ENCODE peak calls at places on chromosomes 1 and 21, in seven cellular contexts. N is trophoblast cell, W is neuronal stem cell, F is H9, H is H1, X is IMR-90, Y is mesenchymal stem cell. S is an unnamed sample.

GRCh38 chr1:57010511-57010910 is 44.7 kb upstream of the C8B start:
- DNase-seq in N (no peak), W (no peak), F (no peak), H (no peak), X (no peak), Y (no peak), S (peak)

GRCh38 chr21:32991299-32991850 is 34.4 kb upstream of the OLIG2 start:
- DNase-seq in N (no peak), W (peak), F (no peak), H (no peak), X (no peak), Y (no peak), S (no peak)

GRCh38 chr1:114152211-114153050 is 1.2 kb downstream of the SYT6 start:
- DNase-seq in N (peak), W (no peak), F (no peak), H (peak), X (peak), Y (peak), S (peak)

GRCh38 chr1:179706339-179706941 is 36.7 kb upstream of the FAM163A start:
- DNase-seq in N (peak), W (peak), F (peak), H (peak), X (peak), Y (peak), S (peak)

GRCh38 chr1:98315309-98315708 is 346.2 kb upstream of the SNX7 start:
- DNase-seq in N (no peak), W (no peak), F (no peak), H (no peak), X (peak), Y (peak), S (no peak)

GRCh38 chr1:115301438-115302020 is 36.5 kb downstream of the NGF start:
- DNase-seq in N (no peak), W (no peak), F (no peak), H (no peak), X (no peak), Y (no peak), S (no peak)

GRCh38 chr1:10283318-10283984 is 73.1 kb downstream of the KIF1B start:
- DNase-seq in N (peak), W (no peak), F (no peak), H (no peak), X (no peak), Y (no peak), S (peak)

GRCh38 chr1:26721669-26722355 is 26.0 kb downstream of the ARID1A start:
- DNase-seq in N (no peak), W (no peak), F (no peak), H (no peak), X (no peak), Y (no peak), S (no peak)

GRCh38 chr1:67831850-67832513 is 1.3 kb downstream of the GNG12 start:
- DNase-seq in N (peak), W (peak), F (no peak), H (no peak), X (peak), Y (peak), S (peak)

GRCh38 chr1:232622981-232623380 is 7.0 kb downstream of the SIPA1L2 start:
- DNase-seq in N (peak), W (no peak), F (peak), H (no peak), X (no peak), Y (peak), S (peak)

GRCh38 chr1:3924871-3925655 is 25.0 kb upstream of the C1orf174 start:
- DNase-seq in N (peak), W (no peak), F (no peak), H (no peak), X (peak), Y (no peak), S (no peak)

GRCh38 chr1:4655674-4656532 is 1.5 kb downstream of the AJAP1 start:
- DNase-seq in N (peak), W (peak), F (peak), H (peak), X (no peak), Y (no peak), S (peak)

GRCh38 chr1:30518186-30518585 is 205.2 kb downstream of the MATN1 start:
- DNase-seq in N (no peak), W (no peak), F (no peak), H (peak), X (no peak), Y (no peak), S (no peak)

GRCh38 chr1:18191037-18191867 is 83.7 kb downstream of the IGSF21 start:
- DNase-seq in N (no peak), W (no peak), F (no peak), H (no peak), X (no peak), Y (no peak), S (no peak)

GRCh38 chr1:177969109-177969508 is 749 bp downstream of the SEC16B start:
- DNase-seq in N (no peak), W (no peak), F (no peak), H (no peak), X (no peak), Y (no peak), S (no peak)

GRCh38 chr21:38661296-38662223 is 144.2 kb upstream of the ETS2 start:
- DNase-seq in N (peak), W (no peak), F (peak), H (peak), X (peak), Y (peak), S (peak)

GRCh38 chr1:238649200-238649599 is 737.2 kb upstream of the CHRM3 start:
- DNase-seq in N (no peak), W (no peak), F (no peak), H (no peak), X (no peak), Y (no peak), S (peak)

GRCh38 chr1:205172729-205173366 is 38.7 kb downstream of the DSTYK start:
- DNase-seq in N (no peak), W (no peak), F (no peak), H (no peak), X (peak), Y (peak), S (no peak)

GRCh38 chr1:226602186-226603029 is 53.8 kb downstream of the STUM start:
- DNase-seq in N (peak), W (no peak), F (no peak), H (no peak), X (peak), Y (peak), S (no peak)

GRCh38 chr1:183734600-183735036 is 70.3 kb upstream of the RGL1 start:
- DNase-seq in N (peak), W (peak), F (no peak), H (no peak), X (peak), Y (peak), S (peak)

GRCh38 chr21:32613436-32614043 is 1.4 kb upstream of the CFAP298 start:
- DNase-seq in N (no peak), W (no peak), F (no peak), H (no peak), X (no peak), Y (no peak), S (no peak)

GRCh38 chr1:109254621-109255096 is 5.3 kb downstream of the CELSR2 start:
- DNase-seq in N (no peak), W (no peak), F (no peak), H (no peak), X (no peak), Y (no peak), S (peak)

GRCh38 chr1:30008998-30009657 is 714.3 kb downstream of the MATN1 start:
- DNase-seq in N (no peak), W (no peak), F (peak), H (no peak), X (no peak), Y (no peak), S (peak)

GRCh38 chr21:18772404-18772803 is 368.8 kb upstream of the TMPRSS15 start:
- DNase-seq in N (peak), W (no peak), F (no peak), H (no peak), X (no peak), Y (no peak), S (no peak)

GRCh38 chr1:80657707-80658106 is 1143.0 kb upstream of the ADGRL2 start:
- DNase-seq in N (no peak), W (peak), F (no peak), H (no peak), X (no peak), Y (no peak), S (peak)

GRCh38 chr1:200302192-200302892 is 107.5 kb downstream of the ZNF281 start:
- DNase-seq in N (peak), W (no peak), F (peak), H (peak), X (peak), Y (peak), S (peak)

GRCh38 chr1:56199060-56199459 is 380.3 kb downstream of the PLPP3 start:
- DNase-seq in N (no peak), W (no peak), F (no peak), H (no peak), X (no peak), Y (no peak), S (no peak)

GRCh38 chr1:34163792-34164509 is 1.1 kb downstream of the CSMD2 start:
- DNase-seq in N (no peak), W (peak), F (peak), H (peak), X (no peak), Y (no peak), S (peak)

DNA sequence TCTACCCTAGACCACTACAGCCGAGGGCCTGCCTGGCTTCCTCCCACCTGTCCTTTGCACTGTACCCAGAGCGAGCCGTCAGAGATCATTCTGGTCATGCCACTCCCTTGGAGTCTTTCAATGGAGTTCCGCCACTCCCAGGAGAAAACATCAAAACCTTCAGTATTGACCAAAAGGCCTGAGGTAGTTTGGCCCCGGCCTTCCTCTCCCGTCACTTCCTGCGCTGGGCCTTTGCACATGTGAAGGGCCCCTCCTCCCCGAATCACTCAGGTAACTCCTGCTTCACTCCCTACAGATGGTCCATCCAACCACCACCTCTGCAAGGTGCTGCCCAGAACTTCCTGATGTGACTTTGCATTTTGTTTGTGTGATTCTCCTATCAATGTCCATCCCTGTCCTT is 26.6 kb downstream of the UBE2G2 start:
- DNase-seq in N (no peak), W (no peak), F (no peak), H (no peak), X (no peak), Y (no peak), S (no peak)
- H4K8ac ChIP-seq in N (no peak), W (no peak), F (no peak), H (no peak), X (no peak), Y (no peak), S (no peak)

GRCh38 chr1:12138196-12139183 is 28.3 kb upstream of the TNFRSF1B start:
- DNase-seq in N (no peak), W (no peak), F (no peak), H (no peak), X (peak), Y (no peak), S (no peak)
- H4K8ac ChIP-seq in N (no peak), W (no peak), F (no peak), H (no peak), X (no peak), Y (peak), S (no peak)

DNA sequence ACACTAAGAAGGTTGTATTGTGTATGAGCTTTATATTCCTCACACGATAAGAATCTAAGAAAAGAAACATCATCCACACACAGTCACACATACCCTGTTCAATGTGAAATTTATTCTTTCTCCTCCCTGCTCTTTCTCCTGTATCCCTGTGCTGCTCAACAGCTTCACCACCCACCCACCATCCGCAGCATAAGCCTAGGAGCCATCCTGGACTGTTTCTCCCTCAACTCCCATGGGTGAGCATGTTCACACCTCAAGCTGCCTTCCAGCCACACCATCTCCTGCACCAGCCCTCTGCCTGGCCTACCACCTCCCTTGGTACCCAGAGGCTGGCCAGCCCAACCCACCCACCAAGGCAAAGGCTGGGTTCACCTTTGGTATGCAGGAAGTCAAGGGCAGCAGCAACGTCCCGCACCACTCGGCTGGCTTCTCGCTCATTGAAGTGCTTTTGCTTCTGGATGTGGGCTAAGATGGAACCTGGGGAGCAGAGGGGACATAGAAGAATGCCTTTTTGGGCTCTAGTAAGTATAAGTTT is 20.3 kb upstream of the KNCN start:
- DNase-seq in N (no peak), W (no peak), F (no peak), H (no peak), X (no peak), Y (no peak), S (no peak)
- H4K8ac ChIP-seq in N (no peak), W (no peak), F (no peak), H (no peak), X (no peak), Y (no peak), S (no peak)

GRCh38 chr1:39262802-39263201 is 58.3 kb downstream of the MACF1 start:
- DNase-seq in N (no peak), W (no peak), F (no peak), H (no peak), X (no peak), Y (peak), S (no peak)
- H4K8ac ChIP-seq in N (no peak), W (no peak), F (no peak), H (no peak), X (no peak), Y (no peak), S (no peak)

GRCh38 chr1:157087030-157087429 is 12.6 kb downstream of the ETV3L start:
- DNase-seq in N (no peak), W (no peak), F (no peak), H (peak), X (no peak), Y (no peak), S (no peak)
- H4K8ac ChIP-seq in N (no peak), W (no peak), F (no peak), H (no peak), X (no peak), Y (no peak), S (no peak)

DNA sequence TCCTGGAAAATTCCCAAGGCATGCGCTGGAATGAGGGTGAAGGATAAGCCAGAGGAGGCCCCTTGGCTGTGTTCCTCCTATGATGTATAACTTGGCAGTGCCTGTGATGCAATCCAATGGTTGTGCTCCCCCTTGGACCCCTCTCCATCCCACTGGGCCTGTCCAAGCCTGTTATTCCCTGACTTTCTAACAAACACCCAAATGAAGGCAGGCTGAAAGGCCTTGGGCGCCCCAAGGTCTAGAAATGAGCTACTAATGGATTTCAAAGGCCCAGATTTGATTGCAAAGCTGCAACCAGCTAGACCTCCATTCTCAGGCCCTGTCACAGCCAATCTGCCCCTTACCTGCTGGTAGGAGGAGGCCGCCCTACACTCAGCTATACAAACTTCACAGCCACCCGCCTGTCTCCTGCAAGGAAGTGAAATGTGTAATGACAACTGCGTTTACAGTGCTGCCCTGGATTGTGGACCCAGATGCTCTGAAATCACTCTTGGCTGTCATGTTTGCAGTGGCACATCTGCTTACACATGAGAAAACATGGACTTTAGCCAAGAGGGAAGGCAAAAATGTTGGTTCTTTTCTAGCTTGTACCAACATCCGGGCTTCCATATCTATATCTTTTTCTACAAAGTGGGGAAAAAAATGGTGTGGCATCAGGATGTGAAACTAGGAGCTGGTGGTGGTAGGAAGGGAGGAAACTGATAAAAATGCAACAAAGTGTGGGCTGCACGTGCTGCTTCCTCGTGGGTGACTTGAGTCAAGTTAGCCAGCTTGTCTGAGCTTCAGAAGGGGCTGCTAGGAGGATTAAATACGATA is 130.3 kb downstream of the TRABD2B start:
- DNase-seq in N (no peak), W (no peak), F (no peak), H (no peak), X (no peak), Y (no peak), S (no peak)
- H4K8ac ChIP-seq in N (no peak), W (no peak), F (no peak), H (no peak), X (no peak), Y (no peak), S (no peak)

GRCh38 chr1:61067446-61067845 is 14.9 kb upstream of the NFIA start:
- DNase-seq in N (no peak), W (no peak), F (no peak), H (no peak), X (no peak), Y (no peak), S (no peak)
- H4K8ac ChIP-seq in N (no peak), W (no peak), F (no peak), H (no peak), X (no peak), Y (no peak), S (no peak)

GRCh38 chr1:1425426-1425752 is 4.3 kb upstream of the ANKRD65 start:
- DNase-seq in N (no peak), W (no peak), F (no peak), H (no peak), X (no peak), Y (no peak), S (no peak)

GRCh38 chr1:1426496-1426960 is 5.5 kb upstream of the ANKRD65 start:
- DNase-seq in N (no peak), W (no peak), F (peak), H (no peak), X (no peak), Y (no peak), S (no peak)

GRCh38 chr1:1425753-1426495 is 4.8 kb upstream of the ANKRD65 start:
- DNase-seq in N (no peak), W (no peak), F (peak), H (peak), X (no peak), Y (no peak), S (peak)

GRCh38 chr1:1423245-1423597 is 2.1 kb upstream of the ANKRD65 start:
- DNase-seq in N (no peak), W (no peak), F (no peak), H (peak), X (no peak), Y (no peak), S (no peak)

DNA sequence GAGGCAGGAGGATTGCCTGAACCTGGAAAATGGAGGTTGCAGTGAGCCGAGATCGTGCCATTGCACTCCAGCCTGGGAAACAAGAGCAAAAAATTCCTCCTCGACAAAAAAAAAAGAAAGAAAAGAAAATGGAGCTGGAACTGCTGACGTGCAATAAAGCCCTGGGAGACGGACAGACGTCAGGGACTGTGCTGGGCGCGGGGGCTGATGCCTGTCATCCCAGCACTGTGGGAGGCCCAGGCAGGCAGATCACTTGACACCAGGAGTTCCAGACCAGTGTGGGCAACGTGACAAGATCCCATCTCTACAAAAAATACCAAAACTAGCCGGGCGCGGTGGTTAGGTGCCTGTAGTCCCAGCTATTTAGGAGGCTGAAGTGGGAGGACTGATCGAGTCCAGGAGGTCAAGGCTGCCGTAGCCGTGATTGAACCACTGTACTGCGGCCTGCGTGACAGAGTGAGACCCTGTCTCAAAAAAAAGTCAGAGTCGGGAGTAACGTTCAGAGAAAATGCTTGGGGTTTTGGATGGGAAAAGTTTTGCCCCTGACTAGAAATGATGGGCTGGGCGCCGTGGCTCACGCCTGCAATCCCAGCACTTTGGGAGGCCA is 3.6 kb upstream of the ANKRD65 start:
- DNase-seq in N (peak), W (no peak), F (no peak), H (no peak), X (no peak), Y (no peak), S (no peak)
- H4K8ac ChIP-seq in N (peak), W (no peak), F (no peak), H (no peak), X (no peak), Y (no peak), S (no peak)

GRCh38 chr1:230898748-230899147 is 30.4 kb upstream of the C1orf198 start:
- DNase-seq in N (no peak), W (no peak), F (no peak), H (no peak), X (no peak), Y (no peak), S (no peak)
- H4K8ac ChIP-seq in N (no peak), W (no peak), F (no peak), H (no peak), X (no peak), Y (no peak), S (no peak)

GRCh38 chr21:15422761-15423160 is 307.0 kb upstream of the USP25 start:
- DNase-seq in N (no peak), W (no peak), F (no peak), H (no peak), X (peak), Y (no peak), S (no peak)

GRCh38 chr21:15421947-15422346 is 307.8 kb upstream of the USP25 start:
- DNase-seq in N (no peak), W (no peak), F (no peak), H (no peak), X (no peak), Y (no peak), S (no peak)

GRCh38 chr21:15421521-15421920 is 308.3 kb upstream of the USP25 start:
- DNase-seq in N (no peak), W (no peak), F (no peak), H (no peak), X (no peak), Y (no peak), S (no peak)

GRCh38 chr21:15423676-15424445 is 305.9 kb upstream of the USP25 start:
- DNase-seq in N (no peak), W (no peak), F (no peak), H (no peak), X (no peak), Y (no peak), S (peak)

DNA sequence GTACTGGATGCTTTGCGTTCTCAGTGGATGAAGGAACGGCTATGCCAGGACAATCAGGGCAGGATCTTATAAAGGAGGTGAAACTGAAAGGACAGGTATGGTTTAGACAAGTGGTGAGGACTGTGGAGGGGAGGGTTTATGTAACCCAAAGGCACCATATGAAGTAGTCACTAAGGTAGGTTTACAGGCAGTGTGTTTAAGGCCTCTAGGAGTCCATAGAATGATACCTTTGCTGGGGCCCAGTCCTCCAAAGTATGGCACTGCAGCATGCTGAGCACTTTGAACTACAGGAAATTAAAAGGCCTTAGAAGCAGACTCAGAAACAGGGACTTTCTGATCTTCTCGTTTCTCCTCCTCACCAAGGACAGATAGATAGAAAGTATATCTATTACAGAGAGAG is 304.7 kb upstream of the USP25 start:
- DNase-seq in N (peak), W (no peak), F (no peak), H (no peak), X (no peak), Y (no peak), S (no peak)
- H4K8ac ChIP-seq in N (no peak), W (no peak), F (no peak), H (no peak), X (no peak), Y (no peak), S (no peak)

S was measured in mesendoderm.